ENCODE peak calls at places on chromosome 21, in four cellular contexts. U is fibroblast of lung, E is lower lobe of right lung, W is Panc1. Z is an unnamed sample. For H3K4me1 and H3K36me3, the result is how much of the 10 kb centered on the place peaks cover.

GRCh38 chr21:27268290-27268689 is 301.4 kb upstream of the ADAMTS5 start:
- DNase-seq in U (peak), W (no peak), E (no peak), Z (no peak)

GRCh38 chr21:20999567-21000169 is 1.5 kb downstream of the NCAM2 start:
- DNase-seq in W (no peak), U (peak), E (no peak), Z (no peak)

GRCh38 chr21:37642493-37642892 is 273.8 kb downstream of the KCNJ6 start:
- DNase-seq in W (no peak), E (no peak), U (no peak), Z (no peak)

GRCh38 chr21:26061437-26061836 is 109.1 kb downstream of the APP start:
- DNase-seq in E (no peak), U (peak), W (no peak), Z (no peak)

GRCh38 chr21:28228624-28228995 is 764.1 kb downstream of the LTN1 start:
- DNase-seq in W (no peak), E (no peak), U (no peak), Z (no peak)

GRCh38 chr21:41406340-41406739 is 19.7 kb upstream of the MX1 start:
- DNase-seq in W (no peak), U (no peak), E (no peak), Z (no peak)

GRCh38 chr21:17491716-17492414 is 21.0 kb upstream of the CXADR start:
- DNase-seq in W (peak), U (peak), E (no peak), Z (peak)

GRCh38 chr21:20721151-20721550 is 277.1 kb upstream of the NCAM2 start:
- DNase-seq in W (no peak), U (no peak), E (no peak), Z (peak)

GRCh38 chr21:34916446-34916845 is 132.7 kb downstream of the RUNX1 start:
- DNase-seq in E (no peak), W (no peak), U (no peak), Z (no peak)

GRCh38 chr21:38067086-38067739 is 151.0 kb upstream of the KCNJ6 start:
- DNase-seq in W (no peak), E (no peak), U (no peak), Z (no peak)

GRCh38 chr21:26064506-26064905 is 106.1 kb downstream of the APP start:
- DNase-seq in E (no peak), U (no peak), W (no peak), Z (no peak)

GRCh38 chr21:24444736-24445135 is 1162.5 kb downstream of the MRPL39 start:
- DNase-seq in U (no peak), W (no peak), E (no peak), Z (no peak)

GRCh38 chr21:29308456-29308783 is 9.7 kb downstream of the BACH1 start:
- DNase-seq in U (no peak), E (no peak), W (no peak), Z (no peak)

GRCh38 chr21:29376556-29376955 is 77.8 kb downstream of the BACH1 start:
- DNase-seq in E (peak), W (no peak), U (peak), Z (peak)

GRCh38 chr21:35002879-35003722 is 46.0 kb downstream of the RUNX1 start:
- DNase-seq in U (peak), W (no peak), E (no peak), Z (no peak)

GRCh38 chr21:39666681-39667315 is 54.1 kb downstream of the B3GALT5 start:
- DNase-seq in E (no peak), U (no peak), W (no peak), Z (no peak)

GRCh38 chr21:34700605-34701004 is 31.8 kb downstream of the CLIC6 start:
- DNase-seq in U (no peak), W (no peak), E (peak), Z (no peak)

GRCh38 chr21:22763442-22763841 is 1765.2 kb downstream of the NCAM2 start:
- DNase-seq in U (no peak), W (no peak), E (no peak), Z (no peak)

GRCh38 chr21:25552856-25553255 is 54.4 kb downstream of the MRPL39 start:
- DNase-seq in E (no peak), U (no peak), W (no peak), Z (no peak)

GRCh38 chr21:38839370-38839681 is 33.6 kb downstream of the ETS2 start:
- DNase-seq in U (no peak), E (no peak), W (no peak), Z (no peak)

GRCh38 chr21:27132270-27132669 is 165.4 kb upstream of the ADAMTS5 start:
- DNase-seq in E (no peak), U (peak), W (no peak), Z (no peak)

GRCh38 chr21:9839011-9839661 is 682.2 kb upstream of the TPTE start:
- DNase-seq in W (no peak), U (no peak), E (peak), Z (no peak)

GRCh38 chr21:38810826-38811164 is 5.1 kb downstream of the ETS2 start:
- DNase-seq in U (peak), E (no peak), W (no peak), Z (no peak)

GRCh38 chr21:29104239-29104708 is 26.2 kb upstream of the MAP3K7CL start:
- DNase-seq in W (no peak), E (no peak), U (no peak), Z (no peak)

GRCh38 chr21:21851657-21852056 is 853.4 kb downstream of the NCAM2 start:
- DNase-seq in E (no peak), U (peak), W (no peak), Z (no peak)

GRCh38 chr21:43993420-43993934 is 18.6 kb upstream of the TRAPPC10 start:
- DNase-seq in E (peak), U (no peak), W (no peak), Z (no peak)
- H3K4me1 ChIP-seq in E (under half), U (under half), W (under half), Z (under half)

GRCh38 chr21:33199516-33200217 is 30.1 kb upstream of the IFNAR2 start:
- DNase-seq in E (no peak), U (peak), W (peak), Z (peak)
- TF ChIP-seq CTCF in E (peak), U (peak), W (peak), Z (peak)

GRCh38 chr21:46438241-46438640 is 20.4 kb upstream of the DIP2A start:
- DNase-seq in W (no peak), U (no peak), E (peak), Z (no peak)
- H3K36me3 ChIP-seq in W (under half), U (under half), E (half or more), Z (under half)

DNA sequence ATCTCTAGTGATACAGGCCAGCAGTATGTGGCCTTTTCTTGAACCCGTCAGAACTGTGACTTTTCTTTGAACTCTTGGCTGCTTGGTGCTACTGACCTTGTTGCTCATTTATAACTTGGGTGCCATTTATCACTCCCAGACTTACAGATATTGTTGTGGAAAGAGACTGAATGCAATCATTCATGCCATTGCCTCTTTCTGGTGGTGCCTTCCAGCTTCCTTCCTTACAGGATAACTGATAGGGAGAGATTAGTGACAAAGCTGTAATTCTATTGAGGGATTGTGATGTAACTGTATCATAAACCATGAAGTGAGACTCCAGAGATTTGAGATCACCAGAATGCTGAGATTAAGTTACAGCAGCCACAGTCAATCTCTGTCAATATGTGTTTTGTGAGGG is 256.5 kb downstream of the USP25 start:
- DNase-seq in U (no peak), E (no peak), W (no peak), Z (no peak)
- H3K4me1 ChIP-seq in U (under half), E (under half), W (under half), Z (under half)

GRCh38 chr21:36584980-36585940 is 105.3 kb upstream of the CLDN14 start:
- DNase-seq in E (no peak), W (no peak), U (no peak), Z (no peak)
- TF ChIP-seq CTCF in E (no peak), W (peak), U (peak), Z (no peak)

GRCh38 chr21:46388896-46389295 is 64.9 kb downstream of the PCNT start:
- DNase-seq in W (no peak), U (no peak), E (no peak), Z (no peak)
- H3K36me3 ChIP-seq in W (under half), U (under half), E (half or more), Z (under half)

GRCh38 chr21:31159808-31160207 is 121.5 kb upstream of the KRTAP19-8 start:
- DNase-seq in E (no peak), W (no peak), U (no peak), Z (no peak)
- H3K4me1 ChIP-seq in E (under half), W (under half), U (under half), Z (under half)

GRCh38 chr21:42412636-42412933 is 8.9 kb downstream of the UBASH3A start:
- DNase-seq in U (no peak), E (no peak), W (no peak), Z (no peak)

GRCh38 chr21:42409366-42409765 is 5.7 kb downstream of the UBASH3A start:
- DNase-seq in W (no peak), U (no peak), E (no peak), Z (no peak)

GRCh38 chr21:42411891-42412635 is 8.4 kb downstream of the UBASH3A start:
- DNase-seq in E (no peak), W (no peak), U (no peak), Z (no peak)

GRCh38 chr21:42413093-42413492 is 9.4 kb downstream of the UBASH3A start:
- DNase-seq in W (no peak), U (no peak), E (no peak), Z (no peak)

DNA sequence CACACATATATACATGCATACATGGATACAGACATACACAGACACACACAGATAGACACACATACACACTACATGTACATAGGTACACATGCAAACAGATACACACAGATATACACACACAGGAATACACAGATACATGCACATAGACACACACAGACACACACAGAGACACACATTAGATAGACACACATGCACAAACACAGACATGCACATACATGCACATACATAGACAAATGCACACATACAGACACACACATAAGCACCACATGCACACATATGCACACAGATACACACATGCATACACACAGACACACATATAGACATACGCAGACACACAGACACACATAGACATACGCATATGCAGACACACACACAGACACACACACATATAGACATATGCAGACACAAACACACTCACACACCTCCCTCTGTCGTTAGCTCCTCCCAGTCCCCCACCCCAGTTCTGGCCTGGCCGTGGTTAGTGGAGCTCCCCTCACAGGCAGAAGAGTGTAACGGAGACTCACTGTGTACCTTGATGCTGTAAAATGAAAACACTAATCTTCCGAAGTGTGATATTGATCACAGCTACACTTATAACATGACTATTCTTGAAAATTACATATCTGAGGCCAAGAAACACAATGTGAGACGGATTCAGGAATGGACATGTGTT is 7.6 kb downstream of the UBASH3A start:
- DNase-seq in W (no peak), U (no peak), E (no peak), Z (no peak)
- TF ChIP-seq CTCF in W (no peak), U (no peak), E (no peak), Z (no peak)

Z was measured in PC-9.